ENCODE peak calls at places on chromosomes 11 and 22, in four cellular contexts. Y is stimulated activated CD8-positive, alpha-beta memory T cell treated with anti-CD3 and anti-CD28 coated beads, Interleukin-4, amount 100 ng/mL, for 1 hour; A is left ventricle myocardium inferior; J is effector memory CD8-positive, alpha-beta T cell. T is an unnamed sample.

GRCh38 chr11:34223021-34223813 is 117.8 kb downstream of the NAT10 start:
- DNase-seq in A (peak; percentile 61), J (no peak), Y (no peak), T (peak; percentile 35)

GRCh38 chr22:50206599-50206998 is 5.8 kb downstream of the SELENOO start:
- DNase-seq in J (no peak), A (peak; percentile 81), Y (no peak), T (no peak)

GRCh38 chr11:89495951-89496350 is 4.8 kb upstream of the NOX4 start:
- DNase-seq in J (no peak), Y (no peak), A (peak; percentile 13), T (no peak)

GRCh38 chr11:24155792-24156191 is 341.1 kb upstream of the LUZP2 start:
- DNase-seq in Y (no peak), A (no peak), J (no peak), T (no peak)

GRCh38 chr22:26169312-26170111 is at the start of gene SEZ6L:
- DNase-seq in J (no peak), A (peak; percentile 22), Y (no peak), T (peak; percentile 14)

GRCh38 chr11:78476066-78476465 is 58.4 kb upstream of the GAB2 start:
- DNase-seq in J (no peak), Y (no peak), A (no peak), T (no peak)

GRCh38 chr22:41576877-41577276 is 12.8 kb downstream of the PMM1 start:
- DNase-seq in A (peak; percentile 65), Y (no peak), J (peak; percentile 25), T (no peak)

GRCh38 chr11:101428918-101429317 is 154.9 kb downstream of the TRPC6 start:
- DNase-seq in Y (no peak), J (no peak), A (no peak), T (no peak)

GRCh38 chr11:97009613-97010012 is 619.8 kb downstream of the JRKL start:
- DNase-seq in A (no peak), J (no peak), Y (no peak), T (no peak)

GRCh38 chr11:30895046-30895445 is 308.9 kb upstream of the MPPED2 start:
- DNase-seq in Y (no peak), J (no peak), A (no peak), T (no peak)

GRCh38 chr11:63516109-63516508 is 10.2 kb downstream of the LGALS12 start:
- DNase-seq in A (no peak), J (no peak), Y (no peak), T (no peak)

GRCh38 chr11:108629274-108629673 is 35.6 kb upstream of the DDX10 start:
- DNase-seq in Y (no peak), A (no peak), J (no peak), T (no peak)

GRCh38 chr11:122703541-122704272 is 48.2 kb downstream of the UBASH3B start:
- DNase-seq in Y (no peak), J (no peak), A (no peak), T (no peak)

GRCh38 chr11:27471588-27472397 is 797 bp downstream of the LGR4 start:
- DNase-seq in Y (no peak), A (peak; percentile 38), J (peak; percentile 6), T (peak; percentile 29)

GRCh38 chr11:19820100-19820499 is 107.5 kb downstream of the NAV2 start:
- DNase-seq in A (no peak), Y (no peak), J (no peak), T (no peak)

GRCh38 chr11:3223932-3224729 is 5.5 kb upstream of the MRGPRG start:
- DNase-seq in A (no peak), Y (no peak), J (no peak), T (no peak)

GRCh38 chr11:627273-627585 is 248 bp upstream of the SCT start:
- DNase-seq in J (no peak), A (no peak), Y (no peak), T (no peak)

GRCh38 chr11:3218483-3219280 is at the start of gene MRGPRG:
- DNase-seq in J (no peak), A (peak; percentile 13), Y (no peak), T (peak; percentile 5)

GRCh38 chr11:128181090-128181485 is 406.3 kb downstream of the ETS1 start:
- DNase-seq in A (no peak), J (no peak), Y (no peak), T (no peak)

GRCh38 chr11:64809781-64810241 is 540 bp downstream of the MEN1 start:
- DNase-seq in Y (no peak), J (no peak), A (no peak), T (no peak)